ENCODE peak calls at places on chromosomes 11 and 22, in five cellular contexts. B, U, T, S and P are unnamed samples.

GRCh38 chr11:70575396-70576060 is 177.2 kb downstream of the CTTN start:
- DNase-seq in B (no peak), U (no peak), T (no peak), S (no peak), P (no peak)

GRCh38 chr11:20840341-20840740 is 171.0 kb downstream of the NELL1 start:
- DNase-seq in B (no peak), U (no peak), T (peak), S (no peak), P (no peak)

GRCh38 chr11:17547051-17547577 is at the start of gene OTOG:
- DNase-seq in B (no peak), U (no peak), T (peak), S (no peak), P (peak)

GRCh38 chr11:128508785-128509518 is 78.4 kb downstream of the ETS1 start:
- DNase-seq in B (peak), U (peak), T (no peak), S (no peak), P (no peak)

GRCh38 chr11:70542811-70543210 is 144.5 kb downstream of the CTTN start:
- DNase-seq in B (no peak), U (no peak), T (no peak), S (no peak), P (no peak)

GRCh38 chr11:61378713-61379313 is 13.6 kb upstream of the TMEM216 start:
- DNase-seq in B (no peak), U (peak), T (peak), S (peak), P (peak)

GRCh38 chr22:22720724-22721261 is 76.4 kb downstream of the GGTLC2 start:
- DNase-seq in B (no peak), U (no peak), T (no peak), S (no peak), P (no peak)

GRCh38 chr11:61968758-61969390 is 1.4 kb upstream of the FTH1 start:
- DNase-seq in B (no peak), U (no peak), T (no peak), S (no peak), P (no peak)

GRCh38 chr11:45110562-45110961 is 35.9 kb upstream of the PRDM11 start:
- DNase-seq in B (peak), U (peak), T (peak), S (peak), P (peak)

GRCh38 chr11:44524751-44525171 is 40.7 kb upstream of the CD82 start:
- DNase-seq in B (no peak), U (no peak), T (peak), S (no peak), P (peak)

GRCh38 chr11:2357246-2357645 is 19.9 kb upstream of the CD81 start:
- DNase-seq in B (no peak), U (no peak), T (no peak), S (no peak), P (no peak)

GRCh38 chr11:12716816-12717215 is 42.6 kb downstream of the TEAD1 start:
- DNase-seq in B (no peak), U (no peak), T (no peak), S (peak), P (no peak)

GRCh38 chr11:106137061-106137460 is 59.6 kb downstream of the AASDHPPT start:
- DNase-seq in B (no peak), U (no peak), T (peak), S (no peak), P (no peak)

GRCh38 chr22:30778261-30778660 is 83.6 kb downstream of the OSBP2 start:
- DNase-seq in B (no peak), U (no peak), T (no peak), S (no peak), P (no peak)

GRCh38 chr11:10381730-10382129 is 73.3 kb upstream of the AMPD3 start:
- DNase-seq in B (no peak), U (no peak), T (no peak), S (no peak), P (no peak)

GRCh38 chr11:36793542-36793926 is 195.5 kb upstream of the RAG2 start:
- DNase-seq in B (no peak), U (no peak), T (peak), S (no peak), P (peak)

GRCh38 chr11:34363363-34364084 is 5.7 kb upstream of the ABTB2 start:
- DNase-seq in B (no peak), U (no peak), T (no peak), S (no peak), P (no peak)

GRCh38 chr11:17230867-17231851 is 23.4 kb upstream of the PIK3C2A start:
- DNase-seq in B (peak), U (no peak), T (no peak), S (no peak), P (no peak)

GRCh38 chr11:93518081-93518480 is 25.1 kb downstream of the SMCO4 start:
- DNase-seq in B (no peak), U (no peak), T (no peak), S (no peak), P (no peak)